ENCODE peak calls at places on chromosomes 3 and 15, in nine cellular contexts. F is GM23248; J is heart left ventricle; B is keratinocyte; R is GM23338; T is SJSA1; P is CD8-positive, alpha-beta memory T cell; K is ovary; U is IMR-90. V is an unnamed sample.

GRCh38 chr3:142888099-142888483 is 792 bp downstream of the PCOLCE2 start:
- DNase-seq in R (peak; percentile 77), P (no peak), J (peak; percentile 60), K (no peak), F (peak; percentile 69), U (no peak), B (no peak), T (no peak), V (no peak)

GRCh38 chr15:67379530-67379929 is 124.9 kb downstream of the IQCH start:
- DNase-seq in F (no peak), R (no peak), P (no peak), T (no peak), J (no peak), U (no peak), K (no peak), B (no peak), V (no peak)

GRCh38 chr3:28151608-28152228 is 89.7 kb upstream of the CMC1 start:
- DNase-seq in B (no peak), U (no peak), J (no peak), F (no peak), T (no peak), K (no peak), P (no peak), R (no peak), V (no peak)

GRCh38 chr3:148903022-148903442 is 37.9 kb downstream of the CPA3 start:
- DNase-seq in F (peak; percentile 75), R (no peak), J (no peak), U (peak; percentile 28), P (no peak), B (no peak), T (no peak), K (no peak), V (no peak)

GRCh38 chr3:150710097-150710496 is 6.4 kb upstream of the ERICH6 start:
- DNase-seq in P (no peak), T (no peak), F (no peak), U (peak; percentile 43), B (no peak), R (no peak), J (no peak), K (no peak), V (no peak)

GRCh38 chr3:46865546-46865945 is 2.3 kb upstream of the MYL3 start:
- DNase-seq in T (no peak), U (no peak), J (peak; percentile 29), B (no peak), P (no peak), K (no peak), R (no peak), F (no peak), V (peak; percentile 52)

GRCh38 chr15:89936051-89936792 is 23.5 kb upstream of the ARPIN start:
- DNase-seq in F (no peak), R (no peak), B (no peak), P (peak; percentile 27), J (no peak), U (no peak), K (no peak), T (no peak), V (no peak)

GRCh38 chr15:66931768-66932633 is 133.4 kb upstream of the SMAD3 start:
- DNase-seq in K (no peak), B (no peak), U (peak; percentile 63), P (no peak), F (peak; percentile 72), R (peak; percentile 27), J (no peak), T (peak; percentile 82), V (no peak)

GRCh38 chr3:138331143-138331894 is 1.7 kb upstream of the NME9 start:
- DNase-seq in R (peak; percentile 35), P (no peak), U (peak; percentile 35), K (no peak), T (no peak), B (no peak), J (no peak), F (peak; percentile 62), V (no peak)

GRCh38 chr3:40387001-40387894 is at the start of gene ENTPD3:
- DNase-seq in K (no peak), T (no peak), B (no peak), U (no peak), R (peak; percentile 87), P (peak; percentile 11), F (peak; percentile 60), J (no peak), V (no peak)

GRCh38 chr3:148883163-148883562 is 18.1 kb downstream of the CPA3 start:
- DNase-seq in T (no peak), R (no peak), U (no peak), J (no peak), K (peak; percentile 14), P (no peak), B (no peak), F (no peak), V (no peak)

GRCh38 chr3:185282696-185283373 is 29.0 kb upstream of the EHHADH start:
- DNase-seq in K (peak; percentile 97), U (peak; percentile 93), P (peak; percentile 90), J (peak; percentile 97), T (peak; percentile 92), B (peak; percentile 67), R (peak; percentile 100), F (peak; percentile 99), V (peak; percentile 99)

GRCh38 chr3:58151637-58152036 is 59.1 kb downstream of the DNASE1L3 start:
- DNase-seq in U (no peak), R (no peak), T (no peak), P (no peak), B (no peak), K (no peak), J (peak; percentile 91), F (peak; percentile 25), V (peak; percentile 70)

GRCh38 chr3:58154752-58155449 is 55.9 kb downstream of the DNASE1L3 start:
- DNase-seq in U (no peak), J (no peak), R (no peak), B (no peak), F (no peak), T (no peak), K (no peak), P (no peak), V (no peak)

GRCh38 chr3:58152225-58153015 is 58.4 kb downstream of the DNASE1L3 start:
- DNase-seq in F (no peak), K (no peak), B (no peak), R (no peak), U (no peak), P (no peak), T (no peak), J (no peak), V (no peak)

GRCh38 chr3:58155838-58156237 is 54.9 kb downstream of the DNASE1L3 start:
- DNase-seq in P (no peak), J (no peak), K (no peak), T (no peak), B (no peak), F (no peak), U (no peak), R (no peak), V (no peak)

GRCh38 chr3:58153371-58153770 is 57.4 kb downstream of the DNASE1L3 start:
- DNase-seq in F (no peak), P (no peak), J (no peak), K (no peak), T (no peak), U (no peak), R (no peak), B (no peak), V (no peak)
- H3K36me3 ChIP-seq in F (peaks cover 91% of the 10 kb centered on the region), P (peaks cover 35% of the 10 kb centered on the region), J (peaks cover 60% of the 10 kb centered on the region), K (no peaks in the 10 kb centered on the region), T (peaks cover 98% of the 10 kb centered on the region), U (peaks cover 77% of the 10 kb centered on the region), R (peaks cover 60% of the 10 kb centered on the region), B (peaks cover 70% of the 10 kb centered on the region), V (peaks cover 5% of the 10 kb centered on the region)

GRCh38 chr15:70096215-70096974 is 1.3 kb downstream of the TLE3 start:
- DNase-seq in J (no peak), T (no peak), K (peak; percentile 61), F (peak; percentile 81), P (peak; percentile 57), B (no peak), U (peak; percentile 56), R (no peak), V (peak; percentile 86)
- H3K4me1 ChIP-seq in J (peaks cover 60% of the 10 kb centered on the region), T (peaks cover 40% of the 10 kb centered on the region), K (peaks cover 30% of the 10 kb centered on the region), F (peaks cover 32% of the 10 kb centered on the region), P (peaks cover 68% of the 10 kb centered on the region), B (peaks cover 57% of the 10 kb centered on the region), U (peaks cover 36% of the 10 kb centered on the region), R (peaks cover 37% of the 10 kb centered on the region), V (peaks cover 2% of the 10 kb centered on the region)

GRCh38 chr3:127822166-127822835 is at the start of gene MGLL:
- DNase-seq in F (peak; percentile 65), U (peak; percentile 50), R (peak; percentile 53), T (peak; percentile 59), P (no peak), B (no peak), K (no peak), J (peak; percentile 64), V (peak; percentile 83)
- H3K4me3 ChIP-seq in F (peak within 1 kb of the TSS; percentile 89), U (peak within 1 kb of the TSS; percentile 95), R (peak within 1 kb of the TSS; percentile 86), T (peak within 1 kb of the TSS; percentile 79), P (no peak within 1 kb of the TSS), B (peak within 1 kb of the TSS; percentile 79), K (peak within 1 kb of the TSS; percentile 41), J (peak within 1 kb of the TSS; percentile 99), V (peak within 1 kb of the TSS; percentile 74)

DNA sequence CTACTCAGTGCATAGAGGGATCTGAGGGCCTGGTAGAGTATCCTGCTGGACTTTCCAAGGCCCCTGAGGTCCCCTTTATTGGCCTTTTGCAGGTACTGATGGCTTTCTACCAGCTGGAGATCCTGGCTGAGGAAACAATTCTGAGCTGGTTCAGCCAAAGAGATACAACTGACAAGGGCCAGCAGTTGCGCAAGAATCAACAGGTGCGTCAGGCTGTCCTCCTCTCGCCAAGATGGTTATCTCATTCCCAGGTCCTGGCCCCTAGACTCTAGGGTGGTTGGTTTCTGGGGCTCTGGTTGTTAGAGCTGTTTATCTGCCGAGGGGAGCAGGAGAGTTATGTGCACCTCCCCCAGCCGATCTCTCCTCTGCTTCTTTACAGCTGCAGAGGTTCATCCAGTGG is 9.3 kb downstream of the EIF2B5 start:
- DNase-seq in F (no peak), B (no peak), P (no peak), R (no peak), K (no peak), U (no peak), T (no peak), J (no peak), V (no peak)
- H3K36me3 ChIP-seq in F (peaks cover 24% of the 10 kb centered on the region), B (peaks cover 38% of the 10 kb centered on the region), P (peaks cover 41% of the 10 kb centered on the region), R (peaks cover 10% of the 10 kb centered on the region), K (no peaks in the 10 kb centered on the region), U (peaks cover 45% of the 10 kb centered on the region), T (peaks cover 75% of the 10 kb centered on the region), J (peaks cover 66% of the 10 kb centered on the region), V (peaks cover 15% of the 10 kb centered on the region)

DNA sequence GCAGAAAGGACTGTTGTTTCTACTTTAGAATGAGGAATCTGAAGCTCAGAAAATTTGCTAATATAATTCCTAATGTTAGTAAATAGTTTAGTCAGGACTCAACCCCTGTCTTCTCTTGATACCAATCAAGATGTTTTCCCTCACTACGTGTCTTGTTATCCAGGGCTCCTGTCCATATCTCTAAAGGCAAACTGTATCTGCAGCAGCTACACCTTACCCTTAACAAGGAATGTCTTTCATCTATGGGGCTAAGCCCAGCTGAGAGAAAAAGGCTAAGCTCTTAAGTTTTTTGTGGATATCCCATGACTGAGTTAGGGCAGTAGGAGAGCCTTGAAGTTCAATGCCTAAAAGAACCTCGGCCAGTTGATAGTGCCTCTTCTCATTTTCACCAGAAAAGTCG is 32.5 kb downstream of the RAB11A start:
- DNase-seq in R (no peak), P (no peak), F (no peak), T (no peak), K (no peak), J (no peak), B (no peak), U (no peak), V (no peak)
- H3K4me1 ChIP-seq in R (no peaks in the 10 kb centered on the region), P (no peaks in the 10 kb centered on the region), F (no peaks in the 10 kb centered on the region), T (peaks cover 13% of the 10 kb centered on the region), K (peaks cover 2% of the 10 kb centered on the region), J (peaks cover 17% of the 10 kb centered on the region), B (peaks cover 29% of the 10 kb centered on the region), U (peaks cover 5% of the 10 kb centered on the region), V (no peaks in the 10 kb centered on the region)

V was measured in aorta.